ENCODE peak calls at places on chromosomes 3 and 15, in four cellular contexts. B, S, X and D are unnamed samples.

GRCh38 chr3:194908972-194909371 is 223.3 kb downstream of the FAM43A start:
- DNase-seq in X (no peak), B (peak; percentile 59), S (no peak), D (no peak)

GRCh38 chr3:8639585-8639984 is 5.0 kb downstream of the SSUH2 start:
- DNase-seq in X (no peak), B (no peak), S (no peak), D (no peak)

GRCh38 chr15:90706394-90707327 is 10.5 kb upstream of the BLM start:
- DNase-seq in S (no peak), X (no peak), B (peak; percentile 55), D (no peak)

GRCh38 chr3:167684389-167684993 is 30.7 kb upstream of the WDR49 start:
- DNase-seq in B (peak; percentile 41), S (peak; percentile 58), X (peak; percentile 23), D (peak; percentile 43)

GRCh38 chr15:71118345-71118744 is 3.1 kb downstream of the THSD4 start:
- DNase-seq in X (no peak), S (no peak), B (no peak), D (no peak)

GRCh38 chr15:78075490-78076230 is 1.9 kb downstream of the TBC1D2B start:
- DNase-seq in X (peak; percentile 33), S (no peak), B (no peak), D (no peak)

GRCh38 chr3:117355566-117355965 is 646.0 kb downstream of the TUSC7 start:
- DNase-seq in X (peak; percentile 49), B (peak; percentile 44), S (peak; percentile 51), D (peak; percentile 3)

GRCh38 chr15:68210821-68211655 is 5.9 kb upstream of the CALML4 start:
- DNase-seq in B (peak; percentile 94), S (peak; percentile 96), X (peak; percentile 87), D (peak; percentile 61)

GRCh38 chr15:93894438-93894837 is 336.9 kb upstream of the MCTP2 start:
- DNase-seq in X (no peak), S (no peak), B (no peak), D (no peak)

GRCh38 chr15:59553879-59554735 is 57.5 kb upstream of the GCNT3 start:
- DNase-seq in X (no peak), B (no peak), S (no peak), D (peak; percentile 17)

GRCh38 chr3:111738238-111738637 is 120.8 kb upstream of the PHLDB2 start:
- DNase-seq in X (no peak), B (no peak), S (no peak), D (no peak)

GRCh38 chr3:147930417-147930816 is 521.3 kb downstream of the ZIC1 start:
- DNase-seq in S (no peak), B (no peak), X (no peak), D (no peak)

DNA sequence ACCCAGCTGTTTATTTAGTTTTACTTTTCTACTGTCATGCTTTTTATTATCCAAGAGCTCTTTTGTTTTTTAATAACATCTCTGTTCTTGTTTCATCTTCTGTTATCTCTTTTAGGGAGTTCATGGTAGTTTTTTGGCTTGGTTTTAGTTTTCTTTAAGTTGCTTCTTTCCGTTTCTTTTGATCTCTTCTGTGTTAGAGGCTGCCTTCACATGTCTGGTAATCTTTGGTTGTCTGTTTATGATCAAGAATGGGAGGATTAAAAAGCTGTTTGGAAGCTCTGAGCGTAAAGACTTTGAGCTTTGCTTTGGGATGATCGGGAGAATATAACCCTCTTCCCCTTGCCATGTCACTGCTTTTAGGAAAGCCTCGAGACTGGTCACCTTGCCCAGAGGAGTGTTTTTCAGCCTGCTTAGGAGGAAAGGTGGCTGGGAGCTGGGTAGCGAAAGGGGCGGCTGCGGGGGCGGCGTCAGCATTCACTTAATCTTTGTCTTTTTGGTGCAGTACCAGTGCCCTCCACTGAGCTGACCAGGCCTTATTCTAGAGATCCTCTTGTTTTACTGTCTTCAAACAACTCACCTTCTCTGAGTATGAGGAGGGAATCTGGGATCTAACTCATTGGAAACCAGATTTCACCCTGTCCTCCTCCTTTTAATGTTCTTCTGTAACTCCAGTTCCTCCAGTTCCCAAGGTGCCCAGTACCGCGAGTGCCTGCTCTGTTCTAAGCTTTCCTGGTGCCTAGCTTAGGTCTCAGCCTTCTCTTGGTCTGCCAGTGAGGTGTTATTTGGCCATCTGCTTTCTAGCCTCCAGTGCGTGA is 15.5 kb downstream of the TATDN2 start:
- DNase-seq in S (peak; percentile 81), X (peak; percentile 79), B (peak; percentile 75), D (peak; percentile 82)
- TF ChIP-seq TEAD4 in S (no peak), X (no peak), B (no peak), D (no peak)

GRCh38 chr3:106256249-106256957 is 387.6 kb upstream of the CBLB start:
- DNase-seq in B (no peak), S (no peak), X (peak; percentile 15), D (no peak)
- TF ChIP-seq TEAD4 in B (no peak), S (no peak), X (no peak), D (no peak)

GRCh38 chr15:33675246-33675645 is 293.1 kb upstream of the CHRM5 start:
- DNase-seq in X (no peak), S (no peak), B (peak; percentile 46), D (peak; percentile 17)
- TF ChIP-seq TEAD4 in X (no peak), S (no peak), B (no peak), D (no peak)

GRCh38 chr3:14262212-14262611 is 83.6 kb downstream of the LSM3 start:
- DNase-seq in B (no peak), X (no peak), S (no peak), D (peak; percentile 44)
- TF ChIP-seq TEAD4 in B (no peak), X (no peak), S (no peak), D (peak; percentile 41)

GRCh38 chr15:50181206-50181982 is 602 bp upstream of the SLC27A2 start:
- DNase-seq in B (peak; percentile 17), S (peak; percentile 48), X (peak; percentile 33), D (no peak)
- TF ChIP-seq TEAD4 in B (no peak), S (no peak), X (no peak), D (no peak)

DNA sequence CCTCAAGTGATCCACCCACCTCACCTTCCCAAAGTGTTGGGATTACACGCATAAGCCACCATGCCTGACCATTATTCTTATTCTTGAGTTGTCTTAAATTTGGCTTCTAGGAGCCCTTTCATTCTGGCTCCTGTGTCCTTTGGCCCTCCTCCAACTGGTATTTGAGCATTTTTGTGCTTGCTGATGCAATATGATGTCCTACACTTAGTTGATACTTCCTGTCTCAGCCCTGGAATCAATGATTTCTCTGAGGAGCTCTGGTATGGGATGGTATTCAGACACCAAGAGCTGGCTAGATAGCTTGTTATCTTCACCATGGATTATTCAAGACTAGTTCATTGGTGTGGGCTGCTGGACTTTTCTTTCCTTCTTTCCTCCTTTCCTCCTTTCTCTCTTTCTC is 25.4 kb downstream of the ZNF621 start:
- DNase-seq in S (no peak), X (no peak), B (no peak), D (no peak)
- TF ChIP-seq TEAD4 in S (no peak), X (no peak), B (no peak), D (no peak)